ENCODE peak calls at places on chromosomes 2 and 18, in four cellular contexts. P is A549, H is HepG2, T is K562. L is an unnamed sample.

GRCh38 chr2:141767051-141767450 is 363.8 kb downstream of the LRP1B start:
- DNase-seq in T (no peak), P (no peak), H (no peak), L (no peak)

GRCh38 chr2:231666171-231667095 is 41.9 kb upstream of the PTMA start:
- DNase-seq in H (peak; percentile 83), T (peak; percentile 82), P (peak; percentile 97), L (peak; percentile 94)

GRCh38 chr2:105032476-105032875 is 5.4 kb upstream of the MRPS9 start:
- DNase-seq in H (no peak), T (no peak), P (no peak), L (no peak)

GRCh38 chr2:239043326-239043725 is 195.4 kb downstream of the TWIST2 start:
- DNase-seq in H (no peak), P (no peak), T (no peak), L (no peak)

GRCh38 chr2:182186132-182186735 is 200.6 kb downstream of the PPP1R1C start:
- DNase-seq in T (peak; percentile 51), P (peak; percentile 30), H (peak; percentile 31), L (no peak)

GRCh38 chr2:119389615-119390306 is 23.0 kb downstream of the DBI start:
- DNase-seq in T (peak; percentile 40), P (no peak), H (no peak), L (no peak)

GRCh38 chr2:28080911-28081310 is 190.4 kb downstream of the BABAM2 start:
- DNase-seq in P (peak; percentile 22), T (no peak), H (no peak), L (no peak)

GRCh38 chr2:191711621-191712020 is 33.7 kb downstream of the NABP1 start:
- DNase-seq in H (no peak), T (no peak), P (no peak), L (no peak)

GRCh38 chr2:86224645-86225355 is 25.5 kb downstream of the MRPL35 start:
- DNase-seq in P (no peak), T (no peak), H (no peak), L (no peak)

GRCh38 chr2:26299488-26300092 is 46.4 kb upstream of the SELENOI start:
- DNase-seq in P (no peak), T (no peak), H (peak; percentile 23), L (peak; percentile 13)

GRCh38 chr2:211869134-211869533 is 669.5 kb downstream of the ERBB4 start:
- DNase-seq in H (no peak), T (no peak), P (no peak), L (no peak)

GRCh38 chr2:127637725-127638252 is 8.2 kb upstream of the GPR17 start:
- DNase-seq in P (peak; percentile 51), T (peak; percentile 55), H (no peak), L (no peak)

GRCh38 chr18:48408727-48409590 is at the start of gene ZBTB7C:
- DNase-seq in P (no peak), H (no peak), T (no peak), L (peak; percentile 71)

GRCh38 chr2:145595296-145595695 is 1075.4 kb upstream of the ZEB2 start:
- DNase-seq in T (peak; percentile 11), P (no peak), H (no peak), L (no peak)

GRCh38 chr2:85504434-85505261 is 34.3 kb upstream of the MAT2A start:
- DNase-seq in P (peak; percentile 75), T (peak; percentile 54), H (no peak), L (no peak)

GRCh38 chr2:136645458-136645857 is 119.9 kb upstream of the THSD7B start:
- DNase-seq in H (no peak), P (no peak), T (no peak), L (no peak)

GRCh38 chr2:30444283-30444682 is 2.8 kb upstream of the LCLAT1 start:
- DNase-seq in P (no peak), H (no peak), T (no peak), L (no peak)

GRCh38 chr2:30447149-30448045 is at the start of gene LCLAT1:
- DNase-seq in P (peak; percentile 87), H (peak; percentile 59), T (peak; percentile 93), L (no peak)

GRCh38 chr2:30445266-30445821 is 1.7 kb upstream of the LCLAT1 start:
- DNase-seq in T (no peak), H (no peak), P (no peak), L (no peak)

GRCh38 chr2:30448308-30448707 is 1.3 kb downstream of the LCLAT1 start:
- DNase-seq in P (no peak), H (no peak), T (no peak), L (no peak)

GRCh38 chr2:30446602-30447148 is 371 bp upstream of the LCLAT1 start:
- DNase-seq in H (no peak), T (peak; percentile 20), P (no peak), L (no peak)
- TF ChIP-seq PHF8 in H (no peak), T (peak; percentile 49), P (no peak), L (no peak)

GRCh38 chr18:63213936-63214671 is 105.5 kb downstream of the BCL2 start:
- DNase-seq in H (no peak), P (no peak), T (no peak), L (no peak)
- TF ChIP-seq USF2 in H (no peak), P (no peak), T (no peak), L (no peak)

GRCh38 chr18:38427234-38427633 is 861.6 kb upstream of the CELF4 start:
- DNase-seq in H (peak; percentile 0), T (no peak), P (no peak), L (no peak)
- TF ChIP-seq PHF8 in H (no peak), T (no peak), P (no peak), L (no peak)

GRCh38 chr2:208466920-208467298 is 60.3 kb downstream of the PTH2R start:
- DNase-seq in T (no peak), P (no peak), H (no peak), L (no peak)

GRCh38 chr2:208467564-208467963 is 61.0 kb downstream of the PTH2R start:
- DNase-seq in T (no peak), P (no peak), H (no peak), L (no peak)

GRCh38 chr2:208466133-208466919 is 59.7 kb downstream of the PTH2R start:
- DNase-seq in T (peak; percentile 74), P (peak; percentile 55), H (peak; percentile 61), L (peak; percentile 10)

DNA sequence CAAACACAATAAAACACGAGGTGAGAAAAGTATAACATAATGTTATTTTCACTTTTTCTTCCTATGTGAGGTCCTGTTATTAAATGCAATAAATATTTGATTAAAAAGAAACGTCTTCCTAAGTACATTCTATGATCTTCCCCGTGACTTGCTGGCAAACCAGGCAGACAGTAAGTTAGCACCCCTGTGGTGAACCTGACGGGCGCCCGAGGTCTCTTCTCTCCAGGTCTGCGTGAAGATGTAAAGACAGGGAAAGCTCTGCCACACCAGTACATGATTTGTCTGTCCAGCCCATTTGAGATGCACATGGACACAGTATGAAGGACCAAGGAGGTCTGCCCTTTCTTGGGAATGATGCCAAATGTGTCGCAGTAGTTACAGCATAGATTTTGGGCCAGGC is 57.6 kb downstream of the PTH2R start:
- DNase-seq in P (no peak), T (no peak), H (no peak), L (no peak)
- TF ChIP-seq USF2 in P (no peak), T (no peak), H (no peak), L (no peak)

DNA sequence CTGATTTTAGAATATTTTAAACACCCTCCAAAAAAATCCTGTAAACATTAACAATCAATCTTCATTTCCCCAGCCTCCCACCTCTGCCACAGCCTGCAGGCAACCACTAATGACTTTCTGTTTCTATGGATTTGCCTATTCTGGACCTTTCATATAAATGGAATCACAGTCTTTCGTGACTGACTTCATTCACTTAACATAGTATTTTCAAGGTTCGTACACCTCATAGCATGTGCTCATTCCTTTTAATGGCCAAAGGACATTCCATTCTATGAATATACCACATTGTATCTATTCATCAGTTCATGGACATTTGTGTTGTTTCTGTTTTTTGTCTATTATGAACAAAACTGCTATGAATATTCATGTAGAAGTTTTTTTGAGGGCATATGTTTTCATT is 48.5 kb downstream of the NAT8 start:
- DNase-seq in P (no peak), T (no peak), H (no peak), L (no peak)
- TF ChIP-seq PHF8 in P (no peak), T (no peak), H (no peak), L (no peak)

GRCh38 chr2:108451976-108452375 is 3.0 kb downstream of the GCC2 start:
- DNase-seq in T (no peak), H (no peak), P (no peak), L (no peak)

GRCh38 chr2:108446703-108447102 is 2.3 kb upstream of the GCC2 start:
- DNase-seq in T (no peak), H (no peak), P (no peak), L (no peak)

GRCh38 chr2:108448678-108449409 is at the start of gene GCC2:
- DNase-seq in P (peak; percentile 96), T (peak; percentile 97), H (peak; percentile 94), L (peak; percentile 93)

GRCh38 chr2:108447947-108448677 is 894 bp upstream of the GCC2 start:
- DNase-seq in T (no peak), H (peak; percentile 56), P (no peak), L (no peak)

GRCh38 chr2:108449410-108450200 is 599 bp downstream of the GCC2 start:
- DNase-seq in T (peak; percentile 55), P (peak; percentile 28), H (peak; percentile 44), L (no peak)
- TF ChIP-seq USF2 in T (no peak), P (no peak), H (no peak), L (no peak)

GRCh38 chr2:38446418-38446817 is 69.3 kb upstream of the ATL2 start:
- DNase-seq in T (peak; percentile 19), H (no peak), P (no peak), L (no peak)
- TF ChIP-seq PHF8 in T (no peak), H (no peak), P (no peak), L (no peak)

GRCh38 chr2:6526093-6526824 is 339.4 kb downstream of the CMPK2 start:
- DNase-seq in P (no peak), H (peak; percentile 23), T (no peak), L (no peak)
- TF ChIP-seq USF2 in P (no peak), H (no peak), T (no peak), L (no peak)